ENCODE peak calls at places on chromosomes 4 and X, in eight cellular contexts. One of them, this sample, is unnamed.

GRCh38 chr4:162891788-162892707 is 274.6 kb downstream of the NAF1 start:
- DNase-seq in GM23248: no peak
- DNase-seq in MM.1S: peak; percentile 84
- DNase-seq in PC-3: peak; percentile 40
- DNase-seq in neural progenitor cell: no peak
- DNase-seq in hepatocyte: no peak
- DNase-seq in GM23338: no peak
- DNase-seq in HCT116: no peak
- DNase-seq in this sample: peak; percentile 7

GRCh38 chrX:83845397-83845796 is 15.5 kb upstream of the CYLC1 start:
- DNase-seq in GM23248: peak; percentile 43
- DNase-seq in GM23338: peak; percentile 40
- DNase-seq in hepatocyte: peak; percentile 37
- DNase-seq in MM.1S: peak; percentile 68
- DNase-seq in neural progenitor cell: peak; percentile 53
- DNase-seq in HCT116: peak; percentile 0
- DNase-seq in PC-3: peak; percentile 50
- DNase-seq in this sample: peak; percentile 39

GRCh38 chr4:8278421-8279287 is 9.1 kb downstream of the HTRA3 start:
- DNase-seq in GM23338: no peak
- DNase-seq in neural progenitor cell: no peak
- DNase-seq in hepatocyte: peak; percentile 71
- DNase-seq in PC-3: peak; percentile 65
- DNase-seq in HCT116: no peak
- DNase-seq in GM23248: peak; percentile 89
- DNase-seq in MM.1S: no peak
- DNase-seq in this sample: no peak

GRCh38 chr4:100849319-100849718 is 331.5 kb upstream of the EMCN start:
- DNase-seq in HCT116: no peak
- DNase-seq in GM23248: no peak
- DNase-seq in PC-3: no peak
- DNase-seq in hepatocyte: no peak
- DNase-seq in MM.1S: no peak
- DNase-seq in GM23338: no peak
- DNase-seq in neural progenitor cell: peak; percentile 22
- DNase-seq in this sample: no peak

GRCh38 chr4:8912506-8912905 is 40.9 kb upstream of the HMX1 start:
- DNase-seq in neural progenitor cell: no peak
- DNase-seq in HCT116: no peak
- DNase-seq in GM23338: no peak
- DNase-seq in GM23248: no peak
- DNase-seq in hepatocyte: peak; percentile 2
- DNase-seq in PC-3: no peak
- DNase-seq in MM.1S: no peak
- DNase-seq in this sample: no peak

GRCh38 chr4:76585897-76586360 is 150.9 kb downstream of the SHROOM3 start:
- DNase-seq in neural progenitor cell: peak; percentile 91
- DNase-seq in GM23248: peak; percentile 53
- DNase-seq in PC-3: peak; percentile 89
- DNase-seq in HCT116: peak; percentile 81
- DNase-seq in MM.1S: peak; percentile 91
- DNase-seq in GM23338: peak; percentile 96
- DNase-seq in hepatocyte: peak; percentile 93
- DNase-seq in this sample: no peak

GRCh38 chrX:136856527-136856926 is 24.0 kb downstream of the RBMX start:
- DNase-seq in GM23338: no peak
- DNase-seq in GM23248: no peak
- DNase-seq in hepatocyte: no peak
- DNase-seq in MM.1S: no peak
- DNase-seq in HCT116: no peak
- DNase-seq in PC-3: no peak
- DNase-seq in neural progenitor cell: no peak
- DNase-seq in this sample: no peak

GRCh38 chr4:159227378-159227777 is 124.5 kb downstream of the RAPGEF2 start:
- DNase-seq in neural progenitor cell: no peak
- DNase-seq in GM23338: no peak
- DNase-seq in MM.1S: no peak
- DNase-seq in hepatocyte: no peak
- DNase-seq in HCT116: no peak
- DNase-seq in PC-3: no peak
- DNase-seq in GM23248: peak; percentile 17
- DNase-seq in this sample: no peak

GRCh38 chr4:149638073-149638472 is 177.6 kb downstream of the IQCM start:
- DNase-seq in PC-3: peak; percentile 79
- DNase-seq in HCT116: no peak
- DNase-seq in GM23338: no peak
- DNase-seq in MM.1S: no peak
- DNase-seq in GM23248: peak; percentile 55
- DNase-seq in hepatocyte: no peak
- DNase-seq in neural progenitor cell: no peak
- DNase-seq in this sample: no peak

GRCh38 chr4:11904117-11904535 is 475.4 kb upstream of the HS3ST1 start:
- DNase-seq in neural progenitor cell: no peak
- DNase-seq in HCT116: no peak
- DNase-seq in hepatocyte: no peak
- DNase-seq in GM23338: no peak
- DNase-seq in GM23248: no peak
- DNase-seq in MM.1S: no peak
- DNase-seq in PC-3: no peak
- DNase-seq in this sample: no peak

GRCh38 chr4:106502106-106502699 is 133.6 kb upstream of the GIMD1 start:
- DNase-seq in HCT116: peak; percentile 54
- DNase-seq in GM23248: peak; percentile 35
- DNase-seq in neural progenitor cell: peak; percentile 84
- DNase-seq in GM23338: peak; percentile 86
- DNase-seq in PC-3: peak; percentile 77
- DNase-seq in MM.1S: peak; percentile 54
- DNase-seq in hepatocyte: peak; percentile 79
- DNase-seq in this sample: peak; percentile 57

DNA sequence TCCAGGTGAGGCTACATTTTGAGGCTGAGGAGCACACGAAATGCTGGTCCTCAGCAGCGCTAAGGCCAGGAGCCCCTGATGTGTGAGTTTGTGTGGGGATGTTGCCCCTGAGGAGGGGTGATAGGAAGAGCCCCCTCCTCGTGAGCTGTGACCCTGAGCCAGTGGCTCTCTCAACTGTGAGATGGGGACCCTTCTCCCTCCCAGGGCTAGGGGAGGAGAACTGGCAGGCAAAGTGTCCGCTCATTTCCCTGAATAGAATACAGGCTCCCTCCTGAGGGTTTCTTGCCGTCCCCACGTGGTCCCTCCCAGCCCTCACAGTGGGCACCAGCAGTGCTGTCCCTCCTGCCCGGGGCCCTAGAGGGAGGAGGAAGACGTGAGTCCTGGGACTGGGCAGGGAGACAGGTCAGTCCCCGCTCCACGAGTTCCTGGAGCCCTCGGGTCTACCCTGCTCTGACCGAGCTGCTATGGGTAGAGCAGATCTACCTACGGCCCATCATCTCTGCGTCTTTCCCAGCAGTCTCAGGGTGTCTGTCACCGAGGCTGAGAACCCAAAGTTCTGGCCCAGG is 21.0 kb upstream of the TBC1D14 start:
- DNase-seq in PC-3: no peak
- DNase-seq in MM.1S: no peak
- DNase-seq in hepatocyte: no peak
- DNase-seq in neural progenitor cell: no peak
- DNase-seq in GM23248: no peak
- DNase-seq in GM23338: no peak
- DNase-seq in HCT116: no peak
- DNase-seq in this sample: no peak
- H3K4me2 ChIP-seq in PC-3: no peak overlapping the region
- H3K4me2 ChIP-seq in MM.1S: no peak overlapping the region
- H3K4me2 ChIP-seq in hepatocyte: no peak overlapping the region
- H3K4me2 ChIP-seq in neural progenitor cell: no peak overlapping the region
- H3K4me2 ChIP-seq in GM23248: no peak overlapping the region
- H3K4me2 ChIP-seq in GM23338: no peak overlapping the region
- H3K4me2 ChIP-seq in HCT116: no peak overlapping the region
- H3K4me2 ChIP-seq in this sample: no peak overlapping the region

GRCh38 chr4:52750819-52751348 is 341 bp downstream of the ERVMER34-1 start:
- DNase-seq in MM.1S: no peak
- DNase-seq in GM23248: peak; percentile 44
- DNase-seq in neural progenitor cell: no peak
- DNase-seq in PC-3: peak; percentile 14
- DNase-seq in GM23338: peak; percentile 60
- DNase-seq in HCT116: peak; percentile 16
- DNase-seq in hepatocyte: peak; percentile 56
- DNase-seq in this sample: no peak
- TF ChIP-seq EZH2phosphoT487 in MM.1S: no peak
- TF ChIP-seq EZH2phosphoT487 in GM23248: no peak
- TF ChIP-seq EZH2phosphoT487 in neural progenitor cell: peak; percentile 68
- TF ChIP-seq EZH2phosphoT487 in PC-3: no peak
- TF ChIP-seq EZH2phosphoT487 in GM23338: no peak
- TF ChIP-seq EZH2phosphoT487 in HCT116: no peak
- TF ChIP-seq EZH2phosphoT487 in hepatocyte: no peak
- TF ChIP-seq EZH2phosphoT487 in this sample: no peak

DNA sequence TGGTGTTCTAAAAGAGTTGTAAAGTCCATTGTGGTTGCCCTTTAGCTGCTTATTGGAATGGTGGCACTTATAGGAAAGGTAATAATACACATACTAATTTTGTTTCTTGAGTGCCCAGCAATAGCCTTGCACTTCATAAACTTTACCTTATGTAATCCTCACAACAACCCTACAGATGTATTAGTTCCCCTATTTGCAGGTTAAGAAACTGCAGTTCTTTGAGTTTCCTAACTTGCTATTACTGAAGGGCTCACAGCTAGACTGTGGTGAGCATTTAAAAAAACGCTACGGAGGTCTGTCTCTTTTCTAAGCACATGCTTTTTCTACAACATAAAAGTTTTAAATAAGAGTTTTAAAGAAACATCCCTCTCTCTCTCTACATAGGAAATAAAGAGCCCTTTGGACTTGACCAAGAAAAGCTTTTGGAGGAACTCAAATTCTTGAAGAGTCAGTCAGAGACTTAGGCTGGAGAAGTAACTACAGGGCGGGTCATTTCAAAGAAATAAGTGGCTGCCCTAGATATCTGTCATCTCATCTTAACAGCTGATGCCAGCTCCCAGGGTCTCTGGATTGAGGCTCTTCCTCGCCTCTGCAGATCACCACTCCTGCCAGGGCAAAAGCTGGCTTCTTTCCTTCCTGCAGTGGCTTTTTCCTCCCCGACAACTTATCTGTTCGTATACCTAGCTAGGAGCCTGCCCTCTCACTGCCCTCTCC is 42.0 kb upstream of the FBXW7 start:
- DNase-seq in HCT116: no peak
- DNase-seq in PC-3: no peak
- DNase-seq in hepatocyte: no peak
- DNase-seq in GM23248: peak; percentile 51
- DNase-seq in MM.1S: no peak
- DNase-seq in GM23338: no peak
- DNase-seq in neural progenitor cell: no peak
- DNase-seq in this sample: peak; percentile 52
- H3K4me2 ChIP-seq in HCT116: no peak overlapping the region
- H3K4me2 ChIP-seq in PC-3: no peak overlapping the region
- H3K4me2 ChIP-seq in hepatocyte: no peak overlapping the region
- H3K4me2 ChIP-seq in GM23248: no peak overlapping the region
- H3K4me2 ChIP-seq in MM.1S: peak overlapping the region; percentile 20
- H3K4me2 ChIP-seq in GM23338: no peak overlapping the region
- H3K4me2 ChIP-seq in neural progenitor cell: no peak overlapping the region
- H3K4me2 ChIP-seq in this sample: peak overlapping the region; percentile 6

GRCh38 chrX:40146471-40147398 is 49.0 kb upstream of the BCOR start:
- DNase-seq in hepatocyte: peak; percentile 75
- DNase-seq in GM23248: peak; percentile 67
- DNase-seq in neural progenitor cell: peak; percentile 93
- DNase-seq in PC-3: peak; percentile 24
- DNase-seq in HCT116: no peak
- DNase-seq in MM.1S: no peak
- DNase-seq in GM23338: peak; percentile 62
- DNase-seq in this sample: peak; percentile 35
- TF ChIP-seq EZH2phosphoT487 in hepatocyte: no peak
- TF ChIP-seq EZH2phosphoT487 in GM23248: no peak
- TF ChIP-seq EZH2phosphoT487 in neural progenitor cell: no peak
- TF ChIP-seq EZH2phosphoT487 in PC-3: no peak
- TF ChIP-seq EZH2phosphoT487 in HCT116: no peak
- TF ChIP-seq EZH2phosphoT487 in MM.1S: no peak
- TF ChIP-seq EZH2phosphoT487 in GM23338: no peak
- TF ChIP-seq EZH2phosphoT487 in this sample: no peak

DNA sequence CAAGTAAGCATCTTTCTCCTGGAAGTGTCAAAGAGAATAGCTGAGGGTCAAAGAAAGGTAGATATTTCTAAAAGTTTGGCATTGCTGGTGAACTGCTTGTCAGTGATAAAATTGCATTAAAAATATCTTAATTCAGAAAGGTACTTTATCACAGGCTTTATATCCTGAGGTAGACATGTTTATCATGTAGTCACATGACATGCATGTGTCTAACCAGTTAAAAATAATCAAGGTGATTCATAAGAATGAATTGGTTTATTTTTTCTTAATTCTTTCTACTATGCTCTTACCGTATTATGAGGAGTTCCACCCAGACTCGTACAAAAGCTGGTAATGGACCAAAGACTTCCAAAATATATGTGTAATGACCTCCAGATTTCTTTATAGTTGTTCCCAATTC is 6.1 kb downstream of the SLC7A11 start:
- DNase-seq in neural progenitor cell: no peak
- DNase-seq in HCT116: no peak
- DNase-seq in GM23338: no peak
- DNase-seq in GM23248: peak; percentile 50
- DNase-seq in hepatocyte: no peak
- DNase-seq in PC-3: no peak
- DNase-seq in MM.1S: no peak
- DNase-seq in this sample: no peak
- H3K4me2 ChIP-seq in neural progenitor cell: no peak overlapping the region
- H3K4me2 ChIP-seq in HCT116: peak overlapping the region; percentile 52
- H3K4me2 ChIP-seq in GM23338: no peak overlapping the region
- H3K4me2 ChIP-seq in GM23248: no peak overlapping the region
- H3K4me2 ChIP-seq in hepatocyte: no peak overlapping the region
- H3K4me2 ChIP-seq in PC-3: peak overlapping the region; percentile 59
- H3K4me2 ChIP-seq in MM.1S: no peak overlapping the region
- H3K4me2 ChIP-seq in this sample: no peak overlapping the region

GRCh38 chrX:1466232-1466661 is 13.5 kb upstream of the ASMTL start:
- DNase-seq in GM23248: no peak
- DNase-seq in GM23338: no peak
- DNase-seq in neural progenitor cell: no peak
- DNase-seq in MM.1S: no peak
- DNase-seq in HCT116: no peak
- DNase-seq in PC-3: no peak
- DNase-seq in hepatocyte: no peak
- DNase-seq in this sample: no peak
- TF ChIP-seq EZH2phosphoT487 in GM23248: no peak
- TF ChIP-seq EZH2phosphoT487 in GM23338: no peak
- TF ChIP-seq EZH2phosphoT487 in neural progenitor cell: no peak
- TF ChIP-seq EZH2phosphoT487 in MM.1S: no peak
- TF ChIP-seq EZH2phosphoT487 in HCT116: no peak
- TF ChIP-seq EZH2phosphoT487 in PC-3: no peak
- TF ChIP-seq EZH2phosphoT487 in hepatocyte: no peak
- TF ChIP-seq EZH2phosphoT487 in this sample: no peak

This sample was measured in OCI-LY7.